ENCODE peak calls at places on chromosomes 2 and 18, in four cellular contexts. W is GM04504, H is AML-193, Z is amniotic stem cell. A is an unnamed sample.

GRCh38 chr2:201500534-201500933 is 49.0 kb downstream of the STRADB start:
- DNase-seq in H (no peak), Z (no peak), W (no peak), A (no peak)

GRCh38 chr2:188610050-188610444 is 318.4 kb downstream of the GULP1 start:
- DNase-seq in W (no peak), Z (no peak), H (no peak), A (no peak)

GRCh38 chr18:58522157-58522556 is 106.7 kb downstream of the ALPK2 start:
- DNase-seq in W (no peak), H (no peak), Z (no peak), A (no peak)

GRCh38 chr18:55998071-55998522 is 410.1 kb upstream of the TCF4 start:
- DNase-seq in Z (no peak), W (peak), H (no peak), A (no peak)

GRCh38 chr2:101398026-101398830 is 10.9 kb upstream of the CREG2 start:
- DNase-seq in W (no peak), H (no peak), Z (no peak), A (no peak)

GRCh38 chr2:20582600-20583221 is 68.2 kb downstream of the HS1BP3 start:
- DNase-seq in H (no peak), W (no peak), Z (no peak), A (no peak)

GRCh38 chr2:163132850-163133249 is 294.3 kb upstream of the KCNH7 start:
- DNase-seq in H (peak), W (no peak), Z (no peak), A (peak)

GRCh38 chr2:168084267-168084781 is 163.1 kb downstream of the STK39 start:
- DNase-seq in H (no peak), W (no peak), Z (no peak), A (no peak)

GRCh38 chr2:105873721-105874120 is 129.0 kb downstream of the NCK2 start:
- DNase-seq in H (no peak), W (peak), Z (no peak), A (no peak)

GRCh38 chr2:184155791-184156190 is 442.5 kb upstream of the ZNF804A start:
- DNase-seq in W (no peak), H (no peak), Z (no peak), A (no peak)

GRCh38 chr2:208175843-208176160 is 12.4 kb upstream of the CRYGA start:
- DNase-seq in Z (no peak), H (no peak), W (no peak), A (no peak)

GRCh38 chr2:110752871-110753270 is 20.5 kb downstream of the ACOXL start:
- DNase-seq in Z (no peak), W (no peak), H (no peak), A (no peak)

GRCh38 chr18:45588831-45589558 is 26.3 kb upstream of the SLC14A2 start:
- DNase-seq in H (no peak), Z (peak), W (peak), A (no peak)

GRCh38 chr2:48283870-48284269 is 246.1 kb upstream of the STON1 start:
- DNase-seq in Z (no peak), W (no peak), H (no peak), A (no peak)

GRCh38 chr2:118133916-118134315 is 45.6 kb downstream of the INSIG2 start:
- DNase-seq in Z (no peak), W (no peak), H (no peak), A (no peak)

GRCh38 chr2:100924520-100925451 is 77.3 kb upstream of the RPL31 start:
- DNase-seq in W (peak), H (no peak), Z (no peak), A (no peak)

GRCh38 chr18:21330122-21330701 is 88.2 kb downstream of the GREB1L start:
- DNase-seq in Z (no peak), W (peak), H (no peak), A (no peak)

GRCh38 chr18:6776193-6776592 is 46.7 kb downstream of the ARHGAP28 start:
- DNase-seq in Z (no peak), W (peak), H (no peak), A (no peak)

GRCh38 chr2:120231974-120232635 is 8.9 kb upstream of the TMEM185B start:
- DNase-seq in Z (no peak), H (peak), W (no peak), A (no peak)

GRCh38 chr2:233865838-233866237 is 2.3 kb downstream of the MSL3B start:
- DNase-seq in H (no peak), W (no peak), Z (no peak), A (peak)

GRCh38 chr2:40251146-40251545 is 200.7 kb downstream of the SLC8A1 start:
- DNase-seq in W (no peak), H (no peak), Z (no peak), A (no peak)

GRCh38 chr2:222076978-222077690 is 221.7 kb downstream of the PAX3 start:
- DNase-seq in H (peak), Z (no peak), W (no peak), A (no peak)

GRCh38 chr2:68426885-68427579 is 40.1 kb downstream of the FBXO48 start:
- DNase-seq in H (peak), Z (no peak), W (no peak), A (no peak)

GRCh38 chr18:12645751-12646203 is 12.1 kb downstream of the SPIRE1 start:
- DNase-seq in W (no peak), H (no peak), Z (no peak), A (no peak)